ENCODE peak calls at places on chromosomes 4 and X, in ten cellular contexts. G is GM03348; X is NAMALWA; N is activated CD8-positive, alpha-beta memory T cell treated with anti-CD3 and anti-CD28 coated beads for 1 hour; J is immature natural killer cell; S is Right ventricle myocardium inferior; Z is T-helper 9 cell; B is NCI-H345; R is EH; P is stimulated activated CD4-positive, alpha-beta T cell treated with anti-CD3 and anti-CD28 coated beads, Interleukin-15, amount 100 ng/mL, for 1 hour. L is an unnamed sample.

GRCh38 chr4:168509786-168510185 is 12.9 kb downstream of the PALLD start:
- DNase-seq in B (no peak), J (no peak), N (no peak), X (no peak), S (no peak), P (no peak), R (peak; percentile 16), Z (no peak), G (peak; percentile 74), L (no peak)

GRCh38 chrX:112687189-112687691 is 7.5 kb upstream of the LHFPL1 start:
- DNase-seq in S (no peak), B (no peak), G (peak; percentile 36), R (no peak), J (no peak), X (no peak), P (no peak), N (no peak), Z (no peak), L (no peak)

GRCh38 chrX:2547746-2548145 is 47.0 kb upstream of the DHRSX start:
- DNase-seq in N (no peak), P (no peak), X (no peak), J (no peak), G (no peak), S (no peak), B (no peak), Z (no peak), R (no peak), L (no peak)

GRCh38 chrX:17635231-17635630 is 102.1 kb upstream of the SCML1 start:
- DNase-seq in S (no peak), X (peak; percentile 0), J (no peak), N (no peak), Z (no peak), P (no peak), B (peak; percentile 62), R (no peak), G (no peak), L (no peak)

GRCh38 chrX:10254746-10255145 is 98.0 kb downstream of the CLCN4 start:
- DNase-seq in P (no peak), S (no peak), B (no peak), J (no peak), R (peak; percentile 15), X (no peak), G (no peak), Z (no peak), N (no peak), L (no peak)

GRCh38 chr4:3875466-3875865 is 109.3 kb downstream of the ADRA2C start:
- DNase-seq in G (no peak), R (no peak), S (no peak), X (no peak), Z (no peak), N (no peak), J (no peak), P (no peak), B (no peak), L (no peak)

GRCh38 chr4:71133491-71133890 is 140.0 kb downstream of the DCK start:
- DNase-seq in P (no peak), G (no peak), B (no peak), S (no peak), R (peak; percentile 15), Z (no peak), J (no peak), N (no peak), X (no peak), L (no peak)

GRCh38 chr4:175422331-175422730 is 389.7 kb downstream of the GPM6A start:
- DNase-seq in Z (no peak), R (peak; percentile 81), P (no peak), B (no peak), N (no peak), X (no peak), J (no peak), S (no peak), G (no peak), L (no peak)

GRCh38 chr4:25984796-25985195 is 70.8 kb downstream of the SMIM20 start:
- DNase-seq in B (no peak), P (no peak), N (no peak), X (no peak), R (no peak), G (no peak), Z (no peak), S (no peak), J (no peak), L (no peak)

GRCh38 chrX:154840856-154841255 is 6.4 kb upstream of the SMIM9 start:
- DNase-seq in P (no peak), X (peak; percentile 66), B (peak; percentile 7), N (no peak), S (no peak), R (peak; percentile 65), J (peak; percentile 39), G (peak; percentile 56), Z (no peak), L (no peak)

GRCh38 chr4:15651682-15652081 is 3.5 kb downstream of the FBXL5 start:
- DNase-seq in R (peak; percentile 19), Z (no peak), S (no peak), N (no peak), X (no peak), J (no peak), G (no peak), P (no peak), B (no peak), L (no peak)

GRCh38 chrX:105975382-105975781 is 63.1 kb downstream of the SERPINA7 start:
- DNase-seq in B (no peak), J (no peak), R (no peak), X (peak; percentile 3), S (no peak), G (no peak), N (no peak), P (no peak), Z (no peak), L (no peak)